ENCODE peak calls at places on chromosomes 1 and 21, in four cellular contexts. One of them, this sample, is unnamed.
A peak's percentile ranks its signal among the peaks of the same experiment; 100 is the strongest.

GRCh38 chr1:10424034-10424433 is 6.2 kb upstream of the CENPS start:
- DNase-seq in astrocyte: no peak
- DNase-seq in psoas muscle: peak; percentile 58
- DNase-seq in K562: no peak
- DNase-seq in this sample: no peak

GRCh38 chr1:6205849-6206845 is at the start of gene RNF207:
- DNase-seq in K562: peak; percentile 84
- DNase-seq in psoas muscle: peak; percentile 55
- DNase-seq in astrocyte: peak; percentile 68
- DNase-seq in this sample: no peak

GRCh38 chr1:193568451-193568985 is 382.1 kb upstream of the B3GALT2 start:
- DNase-seq in astrocyte: no peak
- DNase-seq in psoas muscle: no peak
- DNase-seq in K562: no peak
- DNase-seq in this sample: no peak

GRCh38 chr1:31297273-31298247 is 728 bp downstream of the ZCCHC17 start:
- DNase-seq in astrocyte: peak; percentile 23
- DNase-seq in psoas muscle: no peak
- DNase-seq in K562: peak; percentile 37
- DNase-seq in this sample: no peak

GRCh38 chr1:6128276-6129081 is 51.6 kb downstream of the CHD5 start:
- DNase-seq in astrocyte: no peak
- DNase-seq in psoas muscle: no peak
- DNase-seq in K562: no peak
- DNase-seq in this sample: no peak

GRCh38 chr1:9904571-9904970 is 5.5 kb downstream of the CTNNBIP1 start:
- DNase-seq in K562: no peak
- DNase-seq in astrocyte: peak; percentile 65
- DNase-seq in psoas muscle: no peak
- DNase-seq in this sample: no peak

GRCh38 chr1:225354906-225355305 is 72.9 kb downstream of the LBR start:
- DNase-seq in astrocyte: no peak
- DNase-seq in psoas muscle: no peak
- DNase-seq in K562: no peak
- DNase-seq in this sample: no peak

GRCh38 chr21:46376856-46377453 is 53.0 kb downstream of the PCNT start:
- DNase-seq in K562: no peak
- DNase-seq in psoas muscle: no peak
- DNase-seq in astrocyte: no peak
- DNase-seq in this sample: no peak

GRCh38 chr1:228334226-228334935 is 72.3 kb downstream of the TRIM11 start:
- DNase-seq in astrocyte: no peak
- DNase-seq in K562: no peak
- DNase-seq in psoas muscle: peak; percentile 9
- DNase-seq in this sample: no peak

GRCh38 chr1:196467230-196467629 is 141.0 kb downstream of the KCNT2 start:
- DNase-seq in psoas muscle: no peak
- DNase-seq in astrocyte: peak; percentile 65
- DNase-seq in K562: no peak
- DNase-seq in this sample: no peak

GRCh38 chr1:27626031-27626935 is 8.7 kb downstream of the FGR start:
- DNase-seq in astrocyte: no peak
- DNase-seq in psoas muscle: peak; percentile 7
- DNase-seq in K562: no peak
- DNase-seq in this sample: no peak

DNA sequence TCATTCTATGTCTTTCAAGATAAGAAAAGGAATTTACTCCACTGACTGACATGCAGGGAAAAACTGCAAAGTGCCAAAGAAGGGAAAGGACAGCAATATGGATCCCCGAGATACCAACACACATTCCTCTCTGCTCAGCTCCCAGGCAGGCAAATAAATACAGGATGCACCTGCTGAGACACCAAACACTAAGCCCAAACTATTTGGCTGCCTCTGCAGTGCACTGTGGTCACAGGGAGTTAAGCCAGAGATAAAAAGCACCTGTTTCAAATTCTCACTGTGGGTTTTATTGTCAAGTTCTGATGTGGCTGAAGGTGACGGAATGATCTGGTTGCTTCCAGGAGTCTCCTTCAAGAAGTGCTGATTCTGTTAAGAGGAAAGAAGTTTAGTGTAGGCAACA is 17.7 kb downstream of the TEX38 start:
- DNase-seq in psoas muscle: no peak
- DNase-seq in K562: no peak
- DNase-seq in astrocyte: peak; percentile 18
- DNase-seq in this sample: no peak
- H3K36me3 ChIP-seq in psoas muscle: peaks cover 8% of the 10 kb centered on the region
- H3K36me3 ChIP-seq in K562: peaks cover 90% of the 10 kb centered on the region
- H3K36me3 ChIP-seq in astrocyte: peaks cover 56% of the 10 kb centered on the region
- H3K36me3 ChIP-seq in this sample: peaks cover 80% of the 10 kb centered on the region

GRCh38 chr1:152901631-152902030 is 6.7 kb upstream of the IVL start:
- DNase-seq in astrocyte: no peak
- DNase-seq in psoas muscle: no peak
- DNase-seq in K562: no peak
- DNase-seq in this sample: no peak

GRCh38 chr1:152902676-152903075 is 5.7 kb upstream of the IVL start:
- DNase-seq in psoas muscle: no peak
- DNase-seq in astrocyte: no peak
- DNase-seq in K562: no peak
- DNase-seq in this sample: no peak

GRCh38 chr1:152904688-152905440 is 3.5 kb upstream of the IVL start:
- DNase-seq in psoas muscle: no peak
- DNase-seq in astrocyte: no peak
- DNase-seq in K562: no peak
- DNase-seq in this sample: no peak

GRCh38 chr1:152907686-152908601 is at the start of gene IVL:
- DNase-seq in K562: no peak
- DNase-seq in astrocyte: no peak
- DNase-seq in psoas muscle: no peak
- DNase-seq in this sample: no peak

DNA sequence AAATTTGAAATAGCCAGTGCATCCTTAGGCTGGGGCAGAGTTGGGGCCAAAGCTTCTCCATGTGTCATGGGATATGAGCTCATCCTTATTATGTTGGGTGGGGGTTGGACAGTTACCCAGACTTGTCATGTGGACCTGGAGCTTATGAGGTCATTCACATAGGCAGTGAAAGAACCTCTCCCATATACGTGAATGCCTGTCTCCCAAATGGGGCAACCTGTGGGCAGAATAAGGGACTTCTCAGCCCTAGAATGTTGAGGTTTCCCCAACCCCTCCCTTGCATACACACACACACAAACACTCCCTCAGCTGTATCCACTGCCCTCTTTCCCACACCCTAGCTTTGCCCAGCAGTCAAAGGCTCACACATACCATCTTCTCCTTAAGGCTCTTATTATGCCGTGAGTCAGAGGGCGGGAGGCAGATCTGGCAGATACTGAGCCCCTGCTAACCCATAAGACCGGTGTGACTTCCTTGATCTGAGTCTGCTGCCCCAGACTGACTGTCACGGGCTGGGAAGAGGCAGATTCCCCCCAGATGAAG is 2.3 kb upstream of the IVL start:
- DNase-seq in astrocyte: peak; percentile 65
- DNase-seq in K562: no peak
- DNase-seq in psoas muscle: no peak
- DNase-seq in this sample: no peak
- H3K9me3 ChIP-seq in astrocyte: no peaks in the 10 kb centered on the region
- H3K9me3 ChIP-seq in K562: no peaks in the 10 kb centered on the region
- H3K9me3 ChIP-seq in psoas muscle: no peaks in the 10 kb centered on the region
- H3K9me3 ChIP-seq in this sample: no peaks in the 10 kb centered on the region

GRCh38 chr1:20657024-20657423 is 4.1 kb downstream of the DDOST start:
- DNase-seq in astrocyte: no peak
- DNase-seq in K562: no peak
- DNase-seq in psoas muscle: no peak
- DNase-seq in this sample: no peak

GRCh38 chr1:20658166-20658915 is 2.8 kb downstream of the DDOST start:
- DNase-seq in psoas muscle: no peak
- DNase-seq in K562: no peak
- DNase-seq in astrocyte: no peak
- DNase-seq in this sample: no peak

GRCh38 chr1:20652300-20652699 is 8.9 kb downstream of the DDOST start:
- DNase-seq in astrocyte: no peak
- DNase-seq in psoas muscle: no peak
- DNase-seq in K562: no peak
- DNase-seq in this sample: no peak

GRCh38 chr1:20648946-20649345 is 12.2 kb downstream of the DDOST start:
- DNase-seq in psoas muscle: no peak
- DNase-seq in astrocyte: no peak
- DNase-seq in K562: no peak
- DNase-seq in this sample: no peak

DNA sequence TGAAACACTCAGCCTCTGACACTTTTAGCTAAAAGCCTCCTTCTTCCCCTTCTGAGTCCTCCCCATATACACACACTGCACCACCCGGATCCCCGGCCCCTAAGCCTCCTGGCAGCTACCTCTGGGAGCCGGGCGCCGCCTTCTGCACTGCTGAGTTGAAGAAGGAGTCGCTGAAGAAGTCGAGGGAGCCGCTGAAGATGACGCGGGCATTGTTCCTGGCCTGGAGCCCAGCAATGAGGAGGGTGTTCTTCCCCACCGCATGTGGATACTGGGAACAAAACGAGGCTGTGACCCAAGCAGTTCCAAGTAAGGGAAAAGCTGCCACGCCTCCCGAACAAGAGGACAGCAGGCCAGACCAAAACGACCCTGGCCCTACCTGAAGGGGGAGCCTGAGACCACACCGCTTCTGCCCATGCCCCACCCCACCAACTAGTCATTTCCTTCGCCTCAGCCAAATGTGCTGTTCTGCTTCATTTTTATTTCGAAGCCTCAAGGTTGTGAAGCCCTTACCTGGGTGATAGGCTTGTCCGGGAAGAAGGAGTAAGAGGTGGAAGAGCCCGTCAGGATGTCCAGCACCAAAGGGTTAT is 7.0 kb downstream of the DDOST start:
- DNase-seq in K562: no peak
- DNase-seq in astrocyte: no peak
- DNase-seq in psoas muscle: peak; percentile 53
- DNase-seq in this sample: no peak
- H3K36me3 ChIP-seq in K562: peaks cover 91% of the 10 kb centered on the region
- H3K36me3 ChIP-seq in astrocyte: peaks cover 57% of the 10 kb centered on the region
- H3K36me3 ChIP-seq in psoas muscle: peaks cover 26% of the 10 kb centered on the region
- H3K36me3 ChIP-seq in this sample: peaks cover 44% of the 10 kb centered on the region

GRCh38 chr1:112896783-112897182 is 59.2 kb downstream of the SLC16A1 start:
- DNase-seq in astrocyte: no peak
- DNase-seq in psoas muscle: no peak
- DNase-seq in K562: no peak
- DNase-seq in this sample: no peak
- H3K9me3 ChIP-seq in astrocyte: no peaks in the 10 kb centered on the region
- H3K9me3 ChIP-seq in psoas muscle: peaks cover 8% of the 10 kb centered on the region
- H3K9me3 ChIP-seq in K562: peaks cover 10% of the 10 kb centered on the region
- H3K9me3 ChIP-seq in this sample: no peaks in the 10 kb centered on the region

GRCh38 chr1:21861602-21862429 is 49.8 kb downstream of the LDLRAD2 start:
- DNase-seq in psoas muscle: no peak
- DNase-seq in astrocyte: peak; percentile 54
- DNase-seq in K562: no peak
- DNase-seq in this sample: no peak
- H3K36me3 ChIP-seq in psoas muscle: peaks cover 5% of the 10 kb centered on the region
- H3K36me3 ChIP-seq in astrocyte: peaks cover 13% of the 10 kb centered on the region
- H3K36me3 ChIP-seq in K562: peaks cover 82% of the 10 kb centered on the region
- H3K36me3 ChIP-seq in this sample: no peaks in the 10 kb centered on the region

DNA sequence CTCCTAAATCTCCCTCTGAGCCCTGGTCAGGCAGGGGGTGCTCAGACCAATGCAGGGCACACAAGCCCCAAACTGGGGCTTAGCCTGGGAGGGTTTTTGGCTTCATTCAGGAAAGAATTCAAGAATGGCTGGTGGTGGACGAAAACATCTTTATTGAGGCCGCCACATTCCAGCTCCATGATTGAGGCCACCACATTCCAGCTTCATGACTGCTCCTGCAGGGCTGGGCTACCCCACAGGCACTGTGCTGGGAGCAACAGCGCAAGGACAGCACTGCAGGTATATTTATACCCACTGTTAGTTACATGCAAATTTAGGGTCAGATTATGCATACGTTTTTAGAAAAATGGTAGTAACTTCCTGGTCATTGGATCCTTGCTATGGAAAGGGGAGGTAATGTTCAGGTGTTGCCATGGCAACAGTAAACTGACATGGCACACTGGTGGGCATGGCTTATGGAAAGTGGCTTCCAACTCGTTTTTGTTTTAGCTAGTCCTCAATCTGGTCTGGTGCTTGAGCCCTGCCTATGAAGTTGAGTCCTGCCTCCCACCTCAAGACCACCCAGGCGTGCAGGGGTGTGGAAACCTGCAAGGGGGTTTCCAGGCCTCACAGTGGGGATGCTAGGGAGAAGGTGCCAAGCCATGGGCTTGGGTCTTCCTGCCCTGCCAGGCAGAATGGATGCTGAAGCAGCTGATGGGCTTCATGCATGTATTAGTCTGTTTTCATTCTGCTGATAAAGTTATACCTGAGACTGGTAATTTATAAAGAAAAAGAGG is 348.7 kb upstream of the AJAP1 start:
- DNase-seq in psoas muscle: no peak
- DNase-seq in K562: no peak
- DNase-seq in astrocyte: no peak
- DNase-seq in this sample: no peak
- H3K9me3 ChIP-seq in psoas muscle: no peaks in the 10 kb centered on the region
- H3K9me3 ChIP-seq in K562: no peaks in the 10 kb centered on the region
- H3K9me3 ChIP-seq in astrocyte: peaks cover 18% of the 10 kb centered on the region
- H3K9me3 ChIP-seq in this sample: no peaks in the 10 kb centered on the region

GRCh38 chr1:235152235-235152634 is 8.8 kb downstream of the RBM34 start:
- DNase-seq in psoas muscle: no peak
- DNase-seq in astrocyte: no peak
- DNase-seq in K562: no peak
- DNase-seq in this sample: no peak
- H3K36me3 ChIP-seq in psoas muscle: peaks cover 9% of the 10 kb centered on the region
- H3K36me3 ChIP-seq in astrocyte: peaks cover 61% of the 10 kb centered on the region
- H3K36me3 ChIP-seq in K562: peaks cover 91% of the 10 kb centered on the region
- H3K36me3 ChIP-seq in this sample: peaks cover 60% of the 10 kb centered on the region

DNA sequence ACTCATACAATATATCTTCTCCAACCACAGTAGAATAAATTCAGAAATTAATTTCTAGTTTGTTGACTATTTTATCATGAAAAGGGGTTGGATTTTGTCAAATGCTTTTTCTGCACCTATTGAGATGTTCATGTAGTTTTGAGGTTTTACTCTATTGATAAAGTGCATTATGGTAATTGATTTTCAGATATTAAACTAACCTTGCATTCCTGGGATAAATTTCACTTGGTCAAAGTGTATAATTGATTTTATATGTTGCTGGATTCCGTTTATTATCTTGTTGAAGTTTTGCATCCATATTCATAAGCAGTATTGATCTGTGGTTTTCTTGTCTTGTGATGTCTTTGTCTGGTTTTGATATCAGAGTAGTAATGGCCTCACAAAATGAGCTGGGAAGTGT is 34.4 kb upstream of the HYI start:
- DNase-seq in K562: no peak
- DNase-seq in astrocyte: no peak
- DNase-seq in psoas muscle: no peak
- DNase-seq in this sample: no peak
- H3K9me3 ChIP-seq in K562: peaks cover 5% of the 10 kb centered on the region
- H3K9me3 ChIP-seq in astrocyte: no peaks in the 10 kb centered on the region
- H3K9me3 ChIP-seq in psoas muscle: peaks cover 7% of the 10 kb centered on the region
- H3K9me3 ChIP-seq in this sample: no peaks in the 10 kb centered on the region

This sample was measured in CD8-positive, alpha-beta memory T cell.